ENCODE peak calls at places on chromosomes 1 and 21, in five cellular contexts. One of them, this sample, is unnamed.

GRCh38 chr1:10617931-10618885 is 143.5 kb downstream of the PEX14 start:
- DNase-seq in NCI-H2029: no peak
- DNase-seq in hypothalamus: no peak
- DNase-seq in epithelial cell of esophagus: no peak
- DNase-seq in nephron progenitor cell: no peak
- DNase-seq in this sample: peak; percentile 72

GRCh38 chr1:51484591-51484990 is 34.5 kb downstream of the EPS15 start:
- DNase-seq in NCI-H2029: no peak
- DNase-seq in hypothalamus: no peak
- DNase-seq in epithelial cell of esophagus: peak; percentile 9
- DNase-seq in nephron progenitor cell: no peak
- DNase-seq in this sample: no peak

GRCh38 chr1:200674838-200675587 is 5.3 kb upstream of the DDX59 start:
- DNase-seq in NCI-H2029: no peak
- DNase-seq in hypothalamus: no peak
- DNase-seq in epithelial cell of esophagus: peak; percentile 87
- DNase-seq in nephron progenitor cell: no peak
- DNase-seq in this sample: no peak

GRCh38 chr1:154574715-154575114 is 7.1 kb downstream of the CHRNB2 start:
- DNase-seq in NCI-H2029: peak; percentile 64
- DNase-seq in hypothalamus: no peak
- DNase-seq in epithelial cell of esophagus: peak; percentile 31
- DNase-seq in nephron progenitor cell: no peak
- DNase-seq in this sample: no peak

GRCh38 chr21:41647806-41648561 is 118.9 kb downstream of the RIPK4 start:
- DNase-seq in NCI-H2029: no peak
- DNase-seq in hypothalamus: no peak
- DNase-seq in epithelial cell of esophagus: no peak
- DNase-seq in nephron progenitor cell: no peak
- DNase-seq in this sample: peak; percentile 46

GRCh38 chr1:218400624-218401023 is 55.5 kb downstream of the TGFB2 start:
- DNase-seq in NCI-H2029: no peak
- DNase-seq in hypothalamus: no peak
- DNase-seq in epithelial cell of esophagus: no peak
- DNase-seq in nephron progenitor cell: no peak
- DNase-seq in this sample: no peak

GRCh38 chr1:41500378-41500777 is 15.9 kb upstream of the EDN2 start:
- DNase-seq in NCI-H2029: peak; percentile 100
- DNase-seq in hypothalamus: no peak
- DNase-seq in epithelial cell of esophagus: peak; percentile 98
- DNase-seq in nephron progenitor cell: no peak
- DNase-seq in this sample: no peak

GRCh38 chr1:221897312-221897711 is 155.4 kb upstream of the DUSP10 start:
- DNase-seq in NCI-H2029: no peak
- DNase-seq in hypothalamus: no peak
- DNase-seq in epithelial cell of esophagus: no peak
- DNase-seq in nephron progenitor cell: no peak
- DNase-seq in this sample: no peak

GRCh38 chr1:213914351-213914750 is 73.4 kb upstream of the PROX1 start:
- DNase-seq in NCI-H2029: no peak
- DNase-seq in hypothalamus: no peak
- DNase-seq in epithelial cell of esophagus: no peak
- DNase-seq in nephron progenitor cell: no peak
- DNase-seq in this sample: no peak

GRCh38 chr1:106937104-106937503 is 119.4 kb upstream of the PRMT6 start:
- DNase-seq in NCI-H2029: no peak
- DNase-seq in hypothalamus: no peak
- DNase-seq in epithelial cell of esophagus: peak; percentile 92
- DNase-seq in nephron progenitor cell: no peak
- DNase-seq in this sample: no peak

GRCh38 chr1:170491291-170491690 is 40.7 kb upstream of the GORAB start:
- DNase-seq in NCI-H2029: no peak
- DNase-seq in hypothalamus: no peak
- DNase-seq in epithelial cell of esophagus: no peak
- DNase-seq in nephron progenitor cell: no peak
- DNase-seq in this sample: no peak

GRCh38 chr1:66532798-66533783 is 862 bp upstream of the SGIP1 start:
- DNase-seq in NCI-H2029: peak; percentile 36
- DNase-seq in hypothalamus: peak; percentile 5
- DNase-seq in epithelial cell of esophagus: peak; percentile 14
- DNase-seq in nephron progenitor cell: peak; percentile 44
- DNase-seq in this sample: no peak

GRCh38 chr1:170537798-170538503 is 6.0 kb downstream of the GORAB start:
- DNase-seq in NCI-H2029: no peak
- DNase-seq in hypothalamus: no peak
- DNase-seq in epithelial cell of esophagus: peak; percentile 52
- DNase-seq in nephron progenitor cell: no peak
- DNase-seq in this sample: no peak

GRCh38 chr1:183956559-183957188 is 80.9 kb downstream of the COLGALT2 start:
- DNase-seq in NCI-H2029: no peak
- DNase-seq in hypothalamus: peak; percentile 16
- DNase-seq in epithelial cell of esophagus: peak; percentile 83
- DNase-seq in nephron progenitor cell: no peak
- DNase-seq in this sample: no peak

GRCh38 chr1:236844499-236845271 is 49.6 kb downstream of the MTR start:
- DNase-seq in NCI-H2029: no peak
- DNase-seq in hypothalamus: no peak
- DNase-seq in epithelial cell of esophagus: no peak
- DNase-seq in nephron progenitor cell: no peak
- DNase-seq in this sample: no peak

GRCh38 chr1:37354876-37355275 is 119.5 kb upstream of the ZC3H12A start:
- DNase-seq in NCI-H2029: no peak
- DNase-seq in hypothalamus: no peak
- DNase-seq in epithelial cell of esophagus: no peak
- DNase-seq in nephron progenitor cell: no peak
- DNase-seq in this sample: no peak

GRCh38 chr1:234725177-234726132 is 115.5 kb upstream of the IRF2BP2 start:
- DNase-seq in NCI-H2029: peak; percentile 57
- DNase-seq in hypothalamus: no peak
- DNase-seq in epithelial cell of esophagus: peak; percentile 34
- DNase-seq in nephron progenitor cell: no peak
- DNase-seq in this sample: no peak

GRCh38 chr1:26541816-26542711 is 12.5 kb downstream of the RPS6KA1 start:
- DNase-seq in NCI-H2029: no peak
- DNase-seq in hypothalamus: peak; percentile 62
- DNase-seq in epithelial cell of esophagus: peak; percentile 96
- DNase-seq in nephron progenitor cell: peak; percentile 61
- DNase-seq in this sample: peak; percentile 97

GRCh38 chr1:90314533-90314932 is 319.6 kb downstream of the ZNF326 start:
- DNase-seq in NCI-H2029: no peak
- DNase-seq in hypothalamus: no peak
- DNase-seq in epithelial cell of esophagus: no peak
- DNase-seq in nephron progenitor cell: no peak
- DNase-seq in this sample: no peak

GRCh38 chr21:34914239-34914638 is 134.9 kb downstream of the RUNX1 start:
- DNase-seq in NCI-H2029: no peak
- DNase-seq in hypothalamus: no peak
- DNase-seq in epithelial cell of esophagus: no peak
- DNase-seq in nephron progenitor cell: no peak
- DNase-seq in this sample: no peak

GRCh38 chr1:230029244-230029643 is 37.8 kb upstream of the GALNT2 start:
- DNase-seq in NCI-H2029: no peak
- DNase-seq in hypothalamus: no peak
- DNase-seq in epithelial cell of esophagus: no peak
- DNase-seq in nephron progenitor cell: no peak
- DNase-seq in this sample: no peak

GRCh38 chr1:210771131-210771530 is 362.8 kb downstream of the KCNH1 start:
- DNase-seq in NCI-H2029: no peak
- DNase-seq in hypothalamus: no peak
- DNase-seq in epithelial cell of esophagus: no peak
- DNase-seq in nephron progenitor cell: no peak
- DNase-seq in this sample: no peak

GRCh38 chr1:64245495-64245894 is 42.1 kb downstream of the UBE2U start:
- DNase-seq in NCI-H2029: no peak
- DNase-seq in hypothalamus: no peak
- DNase-seq in epithelial cell of esophagus: no peak
- DNase-seq in nephron progenitor cell: no peak
- DNase-seq in this sample: no peak

GRCh38 chr21:27213328-27213727 is 246.4 kb upstream of the ADAMTS5 start:
- DNase-seq in NCI-H2029: no peak
- DNase-seq in hypothalamus: no peak
- DNase-seq in epithelial cell of esophagus: peak; percentile 4
- DNase-seq in nephron progenitor cell: no peak
- DNase-seq in this sample: no peak

GRCh38 chr21:46437511-46437910 is 21.2 kb upstream of the DIP2A start:
- DNase-seq in NCI-H2029: no peak
- DNase-seq in hypothalamus: no peak
- DNase-seq in epithelial cell of esophagus: no peak
- DNase-seq in nephron progenitor cell: no peak
- DNase-seq in this sample: no peak

GRCh38 chr1:77970192-77970591 is 8.7 kb downstream of the FUBP1 start:
- DNase-seq in NCI-H2029: no peak
- DNase-seq in hypothalamus: no peak
- DNase-seq in epithelial cell of esophagus: no peak
- DNase-seq in nephron progenitor cell: no peak
- DNase-seq in this sample: no peak

GRCh38 chr21:42388740-42389448 is 7.0 kb downstream of the TMPRSS3 start:
- DNase-seq in NCI-H2029: no peak
- DNase-seq in hypothalamus: no peak
- DNase-seq in epithelial cell of esophagus: no peak
- DNase-seq in nephron progenitor cell: no peak
- DNase-seq in this sample: peak; percentile 66

GRCh38 chr1:31944205-31945089 is 6.3 kb upstream of the PTP4A2 start:
- DNase-seq in NCI-H2029: no peak
- DNase-seq in hypothalamus: peak; percentile 63
- DNase-seq in epithelial cell of esophagus: peak; percentile 63
- DNase-seq in nephron progenitor cell: peak; percentile 88
- DNase-seq in this sample: peak; percentile 97

GRCh38 chr21:33384851-33385331 is 18.3 kb upstream of the IFNGR2 start:
- DNase-seq in NCI-H2029: no peak
- DNase-seq in hypothalamus: no peak
- DNase-seq in epithelial cell of esophagus: no peak
- DNase-seq in nephron progenitor cell: no peak
- DNase-seq in this sample: no peak

GRCh38 chr1:236724049-236724448 is 37.8 kb downstream of the ACTN2 start:
- DNase-seq in NCI-H2029: no peak
- DNase-seq in hypothalamus: no peak
- DNase-seq in epithelial cell of esophagus: no peak
- DNase-seq in nephron progenitor cell: no peak
- DNase-seq in this sample: no peak

GRCh38 chr21:26077523-26077922 is 93.0 kb downstream of the APP start:
- DNase-seq in NCI-H2029: no peak
- DNase-seq in hypothalamus: no peak
- DNase-seq in epithelial cell of esophagus: no peak
- DNase-seq in nephron progenitor cell: peak; percentile 3
- DNase-seq in this sample: no peak

GRCh38 chr1:158806909-158807601 is 24.1 kb upstream of the MNDA start:
- DNase-seq in NCI-H2029: no peak
- DNase-seq in hypothalamus: no peak
- DNase-seq in epithelial cell of esophagus: no peak
- DNase-seq in nephron progenitor cell: no peak
- DNase-seq in this sample: no peak

GRCh38 chr1:203658274-203658673 is 31.6 kb downstream of the ATP2B4 start:
- DNase-seq in NCI-H2029: no peak
- DNase-seq in hypothalamus: no peak
- DNase-seq in epithelial cell of esophagus: no peak
- DNase-seq in nephron progenitor cell: no peak
- DNase-seq in this sample: no peak

GRCh38 chr21:42298237-42298636 is 17.0 kb downstream of the TFF3 start:
- DNase-seq in NCI-H2029: no peak
- DNase-seq in hypothalamus: no peak
- DNase-seq in epithelial cell of esophagus: peak; percentile 75
- DNase-seq in nephron progenitor cell: no peak
- DNase-seq in this sample: no peak

GRCh38 chr1:21666572-21667320 is 2.4 kb downstream of the RAP1GAP start:
- DNase-seq in NCI-H2029: no peak
- DNase-seq in hypothalamus: no peak
- DNase-seq in epithelial cell of esophagus: no peak
- DNase-seq in nephron progenitor cell: no peak
- DNase-seq in this sample: peak; percentile 69

GRCh38 chr1:109906160-109906838 is 4.3 kb upstream of the CSF1 start:
- DNase-seq in NCI-H2029: no peak
- DNase-seq in hypothalamus: no peak
- DNase-seq in epithelial cell of esophagus: no peak
- DNase-seq in nephron progenitor cell: no peak
- DNase-seq in this sample: no peak

GRCh38 chr21:43311303-43311817 is 115.6 kb downstream of the SIK1 start:
- DNase-seq in NCI-H2029: peak; percentile 89
- DNase-seq in hypothalamus: no peak
- DNase-seq in epithelial cell of esophagus: peak; percentile 35
- DNase-seq in nephron progenitor cell: no peak
- DNase-seq in this sample: no peak

GRCh38 chr1:169348356-169349036 is 19.1 kb downstream of the NME7 start:
- DNase-seq in NCI-H2029: peak; percentile 14
- DNase-seq in hypothalamus: no peak
- DNase-seq in epithelial cell of esophagus: peak; percentile 65
- DNase-seq in nephron progenitor cell: peak; percentile 12
- DNase-seq in this sample: no peak

This sample was measured in posterior vena cava.